ENCODE peak calls at places on chromosomes 3 and 15, in ten cellular contexts. M is GM23248; P is mammary epithelial cell; Z is MM.1S; A is CD8-positive, alpha-beta memory T cell; F is tibial artery; K is H9; L is Peyer's patch; R is heart right ventricle; B is K562. H is an unnamed sample. For H3K9me3, the result is how much of the 10 kb centered on the place peaks cover.

GRCh38 chr15:33242165-33242564 is 47.7 kb upstream of the FMN1 start:
- DNase-seq in F (no peak), K (peak), B (no peak), L (no peak), Z (no peak), P (peak), M (peak), A (no peak), R (no peak), H (no peak)

GRCh38 chr3:67384790-67385397 is 269.5 kb downstream of the SUCLG2 start:
- DNase-seq in K (peak), P (peak), M (peak), Z (no peak), F (no peak), A (peak), L (peak), R (peak), B (peak), H (peak)

GRCh38 chr3:107753494-107753893 is 230.7 kb downstream of the BBX start:
- DNase-seq in F (peak), Z (peak), K (peak), A (no peak), R (no peak), P (peak), B (peak), L (peak), M (peak), H (no peak)

GRCh38 chr15:33354411-33354810 is 43.6 kb downstream of the RYR3 start:
- DNase-seq in K (no peak), F (no peak), M (no peak), R (no peak), P (no peak), A (no peak), Z (no peak), B (no peak), L (no peak), H (no peak)

GRCh38 chr3:41726891-41727290 is 235.0 kb downstream of the ULK4 start:
- DNase-seq in L (no peak), A (no peak), R (no peak), B (no peak), F (no peak), Z (no peak), M (no peak), P (peak), K (no peak), H (no peak)

GRCh38 chr3:194283218-194284006 is 67.7 kb downstream of the CPN2 start:
- DNase-seq in B (no peak), M (peak), P (no peak), R (no peak), L (no peak), F (peak), K (peak), A (no peak), Z (no peak), H (no peak)

GRCh38 chr3:127404614-127405598 is 117.1 kb upstream of the PRR20G start:
- DNase-seq in B (no peak), Z (no peak), K (peak), A (no peak), F (no peak), P (no peak), L (peak), M (no peak), R (no peak), H (no peak)

GRCh38 chr15:48096813-48097212 is 24.0 kb upstream of the SLC24A5 start:
- DNase-seq in P (peak), F (no peak), Z (no peak), R (no peak), K (no peak), A (no peak), M (peak), L (no peak), B (no peak), H (peak)

GRCh38 chr3:155556531-155556930 is 188.3 kb downstream of the PLCH1 start:
- DNase-seq in Z (no peak), B (no peak), R (no peak), A (no peak), P (no peak), F (no peak), K (no peak), M (peak), L (no peak), H (no peak)

GRCh38 chr3:134487406-134487805 is 1.5 kb downstream of the CEP63 start:
- DNase-seq in M (no peak), B (no peak), P (no peak), L (no peak), K (no peak), Z (peak), R (no peak), F (no peak), A (no peak), H (no peak)

GRCh38 chr15:97425596-97425995 is 534.9 kb upstream of the ARRDC4 start:
- DNase-seq in F (no peak), A (no peak), B (no peak), Z (no peak), P (no peak), L (no peak), K (no peak), M (no peak), R (no peak), H (no peak)

GRCh38 chr15:53197426-53197839 is 407.3 kb upstream of the ONECUT1 start:
- DNase-seq in M (peak), A (no peak), L (peak), P (peak), Z (peak), K (peak), B (peak), R (peak), F (peak), H (no peak)

GRCh38 chr15:96344120-96344705 is 13.7 kb downstream of the NR2F2 start:
- DNase-seq in A (no peak), L (peak), R (no peak), P (no peak), Z (no peak), M (no peak), B (no peak), F (no peak), K (no peak), H (no peak)

GRCh38 chr15:41585140-41586047 is 26.4 kb downstream of the TYRO3 start:
- DNase-seq in L (peak), Z (no peak), R (peak), A (peak), K (peak), P (peak), F (no peak), M (peak), B (no peak), H (no peak)

GRCh38 chr15:73621286-73621826 is 11.8 kb downstream of the NPTN start:
- DNase-seq in B (no peak), F (no peak), M (no peak), L (no peak), A (no peak), P (no peak), K (no peak), R (no peak), Z (no peak), H (no peak)

GRCh38 chr15:90101130-90101968 is 919 bp downstream of the IDH2 start:
- DNase-seq in M (peak), P (no peak), R (peak), L (peak), A (peak), B (peak), F (peak), K (peak), Z (peak), H (no peak)

GRCh38 chr3:4401441-4401840 is 65.6 kb downstream of the SUMF1 start:
- DNase-seq in A (no peak), M (no peak), R (no peak), B (no peak), L (no peak), P (no peak), Z (no peak), K (no peak), F (no peak), H (no peak)

GRCh38 chr3:27642796-27643195 is 79.3 kb downstream of the EOMES start:
- DNase-seq in R (no peak), F (no peak), A (no peak), M (no peak), Z (no peak), K (no peak), P (no peak), B (no peak), L (no peak), H (no peak)

GRCh38 chr15:27805261-27806220 is 293.6 kb downstream of the OCA2 start:
- DNase-seq in P (no peak), Z (no peak), M (no peak), R (no peak), K (no peak), A (no peak), F (no peak), L (no peak), B (no peak), H (no peak)

GRCh38 chr15:81337713-81338157 is 13.8 kb upstream of the STARD5 start:
- DNase-seq in A (no peak), M (peak), K (no peak), L (no peak), B (no peak), Z (no peak), F (no peak), P (no peak), R (no peak), H (no peak)

GRCh38 chr15:48604567-48604966 is 40.9 kb downstream of the FBN1 start:
- DNase-seq in Z (no peak), M (peak), A (no peak), F (no peak), B (no peak), P (no peak), R (no peak), L (no peak), K (no peak), H (no peak)

GRCh38 chr3:99875573-99875924 is 57.9 kb downstream of the CMSS1 start:
- DNase-seq in B (peak), K (no peak), R (no peak), M (peak), A (no peak), Z (no peak), L (no peak), F (no peak), P (peak), H (no peak)

GRCh38 chr15:99550077-99550476 is 15.7 kb upstream of the MEF2A start:
- DNase-seq in L (no peak), M (no peak), Z (no peak), P (no peak), F (no peak), R (no peak), A (no peak), B (no peak), K (no peak), H (no peak)

GRCh38 chr3:89059201-89059600 is 48.2 kb upstream of the EPHA3 start:
- DNase-seq in B (no peak), K (no peak), Z (no peak), M (peak), L (no peak), R (no peak), P (peak), F (peak), A (no peak), H (no peak)

GRCh38 chr3:174775603-174776002 is 83.5 kb upstream of the NAALADL2 start:
- DNase-seq in B (no peak), A (no peak), F (no peak), R (no peak), K (no peak), L (no peak), M (no peak), Z (no peak), P (no peak), H (no peak)

GRCh38 chr3:148173836-148174235 is 523.9 kb upstream of the AGTR1 start:
- DNase-seq in F (no peak), M (no peak), K (no peak), R (no peak), P (no peak), Z (peak), L (no peak), B (no peak), A (no peak), H (no peak)

GRCh38 chr15:99909914-99910313 is 176.7 kb upstream of the LYSMD4 start:
- DNase-seq in A (no peak), R (no peak), P (no peak), L (no peak), K (peak), F (no peak), M (peak), B (peak), Z (no peak), H (no peak)

GRCh38 chr3:53045784-53046170 is at the start of gene SFMBT1:
- DNase-seq in P (peak), K (peak), Z (peak), B (peak), L (peak), A (peak), F (peak), R (peak), M (peak), H (no peak)

GRCh38 chr3:58529516-58530353 is 7.3 kb downstream of the ACOX2 start:
- DNase-seq in A (no peak), K (peak), F (no peak), L (no peak), B (peak), M (peak), P (no peak), Z (no peak), R (no peak), H (no peak)

GRCh38 chr3:134346744-134347143 is 27.5 kb downstream of the AMOTL2 start:
- DNase-seq in B (no peak), A (no peak), R (no peak), P (no peak), L (no peak), K (no peak), Z (no peak), F (no peak), M (peak), H (no peak)

GRCh38 chr15:46344115-46344749 is 709.4 kb downstream of the SQOR start:
- DNase-seq in L (no peak), M (no peak), P (no peak), R (no peak), B (no peak), Z (no peak), F (no peak), K (no peak), A (no peak), H (no peak)

DNA sequence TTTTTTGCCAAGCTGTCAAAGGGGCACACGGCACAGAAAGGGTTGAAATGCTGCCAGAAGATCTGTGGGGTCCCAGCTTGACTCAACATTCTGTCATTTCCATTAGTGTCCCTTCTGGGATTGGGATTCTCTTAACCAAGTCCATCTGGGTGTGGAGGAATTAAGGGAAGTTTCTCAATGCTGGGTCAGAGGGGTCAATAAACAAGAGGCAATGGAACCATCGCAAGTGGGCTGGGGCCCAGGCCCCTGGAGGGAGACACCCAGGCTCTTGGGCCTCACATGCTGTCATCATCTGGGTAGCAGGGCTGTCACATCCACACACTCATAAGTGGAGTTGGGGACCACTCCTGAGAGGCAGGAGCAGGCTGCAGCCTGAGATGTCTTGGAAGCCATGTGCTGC is 8.1 kb upstream of the APOD start:
- DNase-seq in F (peak), M (no peak), Z (no peak), L (no peak), A (no peak), R (no peak), B (no peak), K (no peak), P (no peak), H (no peak)
- H3K9me3 ChIP-seq in F (under half), M (under half), Z (under half), L (under half), A (under half), R (under half), B (under half), K (under half), P (under half), H (under half)

GRCh38 chr15:39581501-39582285 is 814 bp downstream of the THBS1 start:
- DNase-seq in P (peak), K (peak), A (no peak), M (peak), Z (peak), B (no peak), L (peak), F (peak), R (peak), H (no peak)

GRCh38 chr15:39579487-39580116 is 1.3 kb upstream of the THBS1 start:
- DNase-seq in F (peak), R (peak), P (peak), M (peak), L (peak), K (peak), B (no peak), A (no peak), Z (no peak), H (peak)

GRCh38 chr15:39580117-39580629 is 706 bp upstream of the THBS1 start:
- DNase-seq in F (peak), P (peak), A (peak), M (peak), B (peak), K (peak), L (peak), Z (peak), R (peak), H (peak)

GRCh38 chr15:39580630-39581500 is at the start of gene THBS1:
- DNase-seq in M (peak), F (peak), P (peak), Z (peak), L (peak), K (peak), A (peak), R (peak), B (peak), H (peak)

DNA sequence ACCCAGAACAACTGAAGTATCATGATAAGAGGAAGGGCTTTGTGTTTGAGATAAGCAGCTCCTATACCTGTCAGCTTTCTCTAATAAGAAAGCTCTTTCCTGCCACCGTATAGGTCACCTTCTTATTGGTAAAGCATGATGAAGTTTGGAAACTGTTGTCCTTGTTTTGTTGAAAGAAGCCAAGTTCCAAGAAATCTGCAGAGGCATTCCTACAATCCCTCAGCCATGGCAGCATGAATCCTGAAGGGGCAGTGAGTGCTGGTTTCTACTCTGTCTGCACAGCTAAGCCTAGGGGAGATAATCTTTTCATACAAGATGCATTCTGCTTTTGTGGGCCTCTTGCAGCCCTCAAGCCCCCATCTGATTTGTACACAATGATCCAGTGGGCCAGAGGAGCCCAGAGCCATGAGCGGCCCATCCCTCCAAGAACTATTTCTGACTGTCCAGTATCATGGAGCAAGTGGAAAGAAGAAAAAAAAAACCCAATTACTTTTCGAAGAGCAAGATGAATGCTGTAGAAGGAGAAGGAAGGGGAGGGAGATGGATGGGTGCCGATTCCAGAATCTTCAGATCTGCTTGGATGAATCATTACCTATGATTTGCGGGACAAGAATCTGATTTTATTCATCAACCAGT is 1.9 kb upstream of the THBS1 start:
- DNase-seq in M (peak), B (no peak), L (no peak), P (no peak), K (no peak), A (no peak), F (no peak), R (no peak), Z (no peak), H (no peak)
- H3K27ac ChIP-seq in M (peak), B (no peak), L (peak), P (peak), K (no peak), A (no peak), F (peak), R (peak), Z (no peak), H (peak)

GRCh38 chr3:75727985-75728384 is 57.4 kb downstream of the ZNF717 start:
- DNase-seq in M (no peak), B (no peak), K (no peak), Z (no peak), F (no peak), P (no peak), L (no peak), R (no peak), A (no peak), H (no peak)
- H3K9me3 ChIP-seq in M (under half), B (under half), K (half or more), Z (under half), F (half or more), P (under half), L (under half), R (half or more), A (under half), H (half or more)

DNA sequence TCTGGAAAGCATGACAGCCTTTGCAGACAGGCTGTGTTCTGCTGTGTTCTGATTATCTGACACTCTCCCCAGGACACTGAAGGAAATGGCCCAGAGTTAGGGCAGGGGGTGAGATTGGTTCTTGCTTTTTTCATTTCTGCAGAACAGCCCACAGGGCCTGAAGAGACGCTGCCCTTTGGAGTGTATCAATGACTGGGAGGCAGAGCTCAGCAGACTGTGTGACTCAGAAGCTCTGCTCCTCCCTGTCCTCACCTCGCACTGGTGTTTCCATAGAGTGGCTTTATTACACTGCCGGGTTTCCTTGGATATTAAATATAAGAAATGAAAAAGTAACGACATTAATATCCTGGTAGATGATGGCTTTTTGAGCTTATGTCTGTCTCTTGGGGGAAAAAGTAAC is 523.5 kb downstream of the NTRK3 start:
- DNase-seq in Z (no peak), F (no peak), P (no peak), R (no peak), M (peak), K (no peak), B (no peak), L (no peak), A (no peak), H (no peak)
- H3K27ac ChIP-seq in Z (no peak), F (no peak), P (no peak), R (no peak), M (no peak), K (no peak), B (no peak), L (no peak), A (no peak), H (no peak)

GRCh38 chr3:26191556-26191955 is 401.7 kb downstream of the OXSM start:
- DNase-seq in B (no peak), R (no peak), F (no peak), P (no peak), L (no peak), K (no peak), Z (no peak), A (no peak), M (no peak), H (no peak)
- H3K9me3 ChIP-seq in B (under half), R (under half), F (under half), P (under half), L (under half), K (under half), Z (under half), A (under half), M (under half), H (under half)